ENCODE peak calls at places on chromosomes 1 and 21, in nine cellular contexts. L is cardiac fibroblast, V is HFFc6, Q is pancreas, C is adrenal gland, S is heart right ventricle, T is tibial artery, J is AG09309, I is endodermal cell. X is an unnamed sample.

GRCh38 chr1:11400567-11400966 is 78.4 kb upstream of the DISP3 start:
- DNase-seq in L (no peak), V (no peak), Q (no peak), C (no peak), S (no peak), T (no peak), J (no peak), I (no peak), X (no peak)

GRCh38 chr1:224114787-224115175 is 870 bp downstream of the FBXO28 start:
- DNase-seq in L (peak), V (no peak), Q (no peak), C (no peak), S (no peak), T (no peak), J (no peak), I (no peak), X (no peak)

GRCh38 chr1:156874572-156874971 is 13.9 kb downstream of the NTRK1 start:
- DNase-seq in L (no peak), V (no peak), Q (no peak), C (no peak), S (no peak), T (no peak), J (no peak), I (no peak), X (no peak)

GRCh38 chr1:119564548-119564947 is 57.5 kb downstream of the HSD3B1 start:
- DNase-seq in L (no peak), V (no peak), Q (no peak), C (no peak), S (no peak), T (no peak), J (no peak), I (no peak), X (no peak)

GRCh38 chr1:231983266-231984193 is 356.9 kb downstream of the DISC1 start:
- DNase-seq in L (no peak), V (no peak), Q (no peak), C (no peak), S (no peak), T (no peak), J (no peak), I (peak), X (no peak)

GRCh38 chr1:48109390-48110009 is 112.3 kb upstream of the TRABD2B start:
- DNase-seq in L (peak), V (peak), Q (no peak), C (no peak), S (peak), T (no peak), J (peak), I (peak), X (peak)

GRCh38 chr1:225754940-225755635 is 22.5 kb upstream of the SRP9 start:
- DNase-seq in L (peak), V (peak), Q (no peak), C (peak), S (peak), T (peak), J (peak), I (no peak), X (peak)

GRCh38 chr1:183901748-183902341 is 96.9 kb downstream of the RGL1 start:
- DNase-seq in L (peak), V (no peak), Q (no peak), C (no peak), S (no peak), T (no peak), J (no peak), I (no peak), X (no peak)

GRCh38 chr1:27603320-27603961 is 503 bp downstream of the AHDC1 start:
- DNase-seq in L (no peak), V (no peak), Q (no peak), C (no peak), S (no peak), T (peak), J (no peak), I (no peak), X (no peak)

GRCh38 chr1:223771814-223772770 is 59.8 kb downstream of the CAPN2 start:
- DNase-seq in L (peak), V (peak), Q (no peak), C (peak), S (peak), T (no peak), J (peak), I (peak), X (peak)

GRCh38 chr1:77385551-77385950 is 103.7 kb downstream of the AK5 start:
- DNase-seq in L (peak), V (no peak), Q (no peak), C (no peak), S (no peak), T (no peak), J (no peak), I (no peak), X (no peak)

GRCh38 chr1:223718850-223719249 is 6.5 kb downstream of the CAPN2 start:
- DNase-seq in L (no peak), V (no peak), Q (no peak), C (no peak), S (no peak), T (no peak), J (no peak), I (peak), X (no peak)

GRCh38 chr1:155070721-155071556 is 7.4 kb downstream of the EFNA4 start:
- DNase-seq in L (peak), V (peak), Q (no peak), C (peak), S (peak), T (peak), J (no peak), I (peak), X (peak)

GRCh38 chr1:87329051-87329755 is 523 bp downstream of the LMO4 start:
- DNase-seq in L (peak), V (no peak), Q (peak), C (peak), S (peak), T (peak), J (no peak), I (peak), X (peak)

GRCh38 chr1:60386259-60386658 is 312.7 kb upstream of the C1orf87 start:
- DNase-seq in L (peak), V (no peak), Q (no peak), C (no peak), S (no peak), T (no peak), J (no peak), I (no peak), X (peak)

GRCh38 chr1:150484861-150485260 is 2.4 kb upstream of the TARS2 start:
- DNase-seq in L (peak), V (peak), Q (no peak), C (no peak), S (no peak), T (no peak), J (peak), I (no peak), X (peak)

GRCh38 chr1:53076165-53076564 is 14.2 kb downstream of the PODN start:
- DNase-seq in L (no peak), V (no peak), Q (no peak), C (no peak), S (no peak), T (peak), J (no peak), I (no peak), X (no peak)

GRCh38 chr21:35476616-35477395 is 427.7 kb upstream of the RUNX1 start:
- DNase-seq in L (peak), V (peak), Q (no peak), C (no peak), S (no peak), T (no peak), J (peak), I (no peak), X (peak)

GRCh38 chr1:154548028-154548427 is 10.4 kb downstream of the UBE2Q1 start:
- DNase-seq in L (no peak), V (no peak), Q (peak), C (no peak), S (peak), T (no peak), J (no peak), I (no peak), X (no peak)

DNA sequence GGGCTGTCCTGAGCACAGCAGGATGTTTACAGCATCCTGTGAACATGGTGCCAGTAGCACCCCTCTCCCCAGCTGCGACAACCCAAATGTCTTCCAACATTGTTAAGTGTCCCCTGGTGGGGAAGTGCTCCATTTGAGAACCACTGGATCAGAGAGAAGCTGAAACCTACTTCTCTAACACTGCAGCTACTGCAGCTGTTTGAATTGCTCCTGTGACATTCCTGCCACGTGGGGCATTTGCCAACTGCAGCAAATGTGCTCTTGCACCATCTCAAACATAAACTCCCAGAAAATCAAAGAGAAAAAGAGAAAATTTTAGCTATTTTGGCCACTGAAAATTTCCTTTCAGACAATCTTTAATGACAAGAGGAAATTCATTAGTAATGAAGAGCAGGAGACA is 11.0 kb downstream of the SLC2A5 start:
- DNase-seq in L (no peak), V (no peak), Q (no peak), C (no peak), S (no peak), T (no peak), J (no peak), I (no peak), X (no peak)
- TF ChIP-seq CTCF in L (no peak), V (peak), Q (no peak), C (no peak), S (peak), T (no peak), J (peak), I (peak), X (peak)

DNA sequence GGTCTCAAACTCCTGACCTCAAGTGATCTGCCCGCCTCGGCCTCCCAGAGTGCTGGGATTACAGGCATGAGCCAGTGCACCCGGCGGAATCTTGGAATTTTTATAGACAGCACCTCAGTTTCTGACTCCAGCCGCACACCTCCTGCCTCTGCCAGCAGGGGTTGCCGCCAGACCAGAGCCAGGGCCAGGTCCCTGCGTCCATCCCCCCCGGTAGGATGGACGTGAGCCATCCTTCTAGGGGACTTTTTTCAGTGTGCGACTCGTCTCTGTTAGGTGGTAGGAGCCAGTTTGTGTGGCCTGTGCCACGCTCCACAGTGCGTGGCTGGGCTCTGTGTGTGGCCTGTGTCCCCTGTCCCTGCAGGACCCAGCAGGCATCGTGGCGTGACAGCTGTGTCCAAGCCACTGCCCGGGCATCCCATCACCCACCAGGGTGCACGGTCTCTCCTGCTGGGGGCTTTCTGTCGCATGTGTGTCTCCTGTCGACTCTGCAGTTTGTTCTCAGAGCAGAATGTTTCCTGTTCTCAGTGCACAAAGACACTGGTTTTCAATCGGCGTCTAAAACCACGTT is 15.6 kb downstream of the CSTB start:
- DNase-seq in L (no peak), V (no peak), Q (no peak), C (no peak), S (no peak), T (no peak), J (no peak), I (no peak), X (no peak)
- TF ChIP-seq CTCF in L (no peak), V (no peak), Q (no peak), C (no peak), S (no peak), T (no peak), J (no peak), I (peak), X (no peak)

DNA sequence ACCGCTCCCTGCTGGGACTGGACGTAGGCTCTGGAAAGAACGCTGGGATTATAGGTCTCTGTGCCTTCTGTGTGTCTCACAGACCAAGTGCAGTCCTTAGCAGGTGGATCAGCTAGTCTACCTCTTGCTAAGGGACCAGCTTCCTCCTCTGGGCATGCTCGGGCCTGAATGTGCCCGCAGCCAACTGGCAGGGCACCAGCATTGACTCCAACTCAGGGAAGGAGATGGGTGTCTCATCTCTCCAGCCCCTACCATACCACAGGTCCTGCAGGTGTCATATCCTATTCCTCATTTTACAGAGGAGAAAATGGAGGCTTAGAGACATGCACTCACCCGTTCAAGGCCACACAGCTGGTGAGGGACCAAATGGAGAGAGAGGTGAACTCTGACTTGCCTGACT is 340.2 kb downstream of the PTPRU start:
- DNase-seq in L (no peak), V (no peak), Q (no peak), C (no peak), S (no peak), T (no peak), J (no peak), I (no peak), X (no peak)
- TF ChIP-seq CTCF in L (no peak), V (no peak), Q (no peak), C (no peak), S (no peak), T (no peak), J (no peak), I (no peak), X (no peak)

GRCh38 chr1:200351826-200352549 is 57.8 kb downstream of the ZNF281 start:
- DNase-seq in L (peak), V (peak), Q (no peak), C (no peak), S (no peak), T (no peak), J (peak), I (peak), X (peak)
- TF ChIP-seq CTCF in L (peak), V (peak), Q (no peak), C (no peak), S (no peak), T (no peak), J (no peak), I (peak), X (no peak)

GRCh38 chr1:201506092-201506491 is 831 bp downstream of the CSRP1 start:
- DNase-seq in L (no peak), V (no peak), Q (no peak), C (no peak), S (no peak), T (no peak), J (no peak), I (no peak), X (no peak)

GRCh38 chr1:201508809-201509208 is 1.9 kb upstream of the CSRP1 start:
- DNase-seq in L (no peak), V (peak), Q (no peak), C (no peak), S (no peak), T (no peak), J (no peak), I (no peak), X (no peak)

GRCh38 chr1:201504799-201505504 is 2.0 kb downstream of the CSRP1 start:
- DNase-seq in L (no peak), V (no peak), Q (no peak), C (no peak), S (no peak), T (no peak), J (no peak), I (no peak), X (no peak)

GRCh38 chr1:201505505-201505893 is 1.4 kb downstream of the CSRP1 start:
- DNase-seq in L (peak), V (peak), Q (no peak), C (no peak), S (peak), T (no peak), J (no peak), I (peak), X (peak)

DNA sequence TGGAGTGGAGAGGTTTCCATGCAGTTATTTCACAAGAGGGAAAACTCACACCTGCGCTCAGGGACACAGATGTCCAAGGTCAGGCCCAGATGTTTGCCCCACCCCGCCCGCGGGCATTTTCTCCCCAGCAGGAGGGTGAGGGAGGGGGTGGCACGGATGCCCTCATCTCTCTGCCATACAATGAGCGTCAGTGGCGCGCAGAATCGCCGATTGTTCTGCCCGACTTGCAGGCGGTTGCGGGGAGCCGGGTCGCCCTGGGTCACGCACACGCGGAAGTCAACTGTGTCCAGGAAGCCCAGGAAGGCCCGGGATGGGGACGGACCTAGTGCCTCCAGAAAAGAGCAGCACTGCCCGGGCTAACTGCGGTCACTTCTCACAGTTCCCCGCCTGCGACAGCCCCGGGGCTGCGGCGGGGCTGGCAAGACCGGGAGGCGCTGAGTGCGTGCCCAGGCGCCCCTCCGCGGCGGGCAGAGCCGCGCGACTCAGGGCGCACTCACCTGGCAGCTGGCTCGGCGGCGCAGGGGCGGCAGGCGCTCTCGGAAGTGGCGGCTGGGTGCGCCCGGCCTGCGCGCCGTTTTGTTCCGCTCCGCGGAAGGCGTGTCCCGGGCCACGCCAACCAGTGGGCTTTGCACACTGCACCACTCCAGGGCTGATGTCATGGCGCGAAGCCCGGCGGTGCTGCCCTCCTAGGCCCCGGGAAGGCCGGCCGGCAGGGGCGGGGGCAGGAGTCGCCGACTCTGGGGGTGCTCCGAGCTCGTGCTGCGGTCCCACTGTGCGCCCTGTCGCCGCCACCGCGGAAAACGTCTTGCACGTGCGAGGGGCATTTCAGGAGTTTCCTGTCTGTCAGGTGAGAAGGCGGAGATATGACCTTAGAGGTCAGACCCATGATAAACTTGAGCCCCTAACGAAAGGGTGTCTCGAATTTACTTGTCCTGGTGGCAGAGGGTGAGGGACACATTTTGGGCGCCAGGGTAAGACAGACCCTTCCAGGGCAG is at the start of gene CSRP1:
- DNase-seq in L (peak), V (peak), Q (peak), C (peak), S (peak), T (peak), J (no peak), I (peak), X (peak)
- TF ChIP-seq CTCF in L (no peak), V (peak), Q (no peak), C (no peak), S (peak), T (peak), J (no peak), I (no peak), X (no peak)

GRCh38 chr1:152870831-152871730 is 7.0 kb upstream of the SMCP start:
- DNase-seq in L (peak), V (peak), Q (no peak), C (no peak), S (no peak), T (no peak), J (no peak), I (peak), X (peak)
- TF ChIP-seq CTCF in L (peak), V (peak), Q (no peak), C (no peak), S (no peak), T (no peak), J (peak), I (peak), X (peak)

GRCh38 chr1:211631168-211631567 is 44.3 kb downstream of the NEK2 start:
- DNase-seq in L (no peak), V (no peak), Q (no peak), C (no peak), S (no peak), T (no peak), J (no peak), I (no peak), X (no peak)
- TF ChIP-seq CTCF in L (no peak), V (no peak), Q (no peak), C (no peak), S (no peak), T (no peak), J (no peak), I (no peak), X (no peak)

GRCh38 chr21:37166733-37167132 is 93.7 kb downstream of the TTC3 start:
- DNase-seq in L (no peak), V (no peak), Q (no peak), C (no peak), S (no peak), T (no peak), J (no peak), I (peak), X (no peak)
- TF ChIP-seq CTCF in L (no peak), V (peak), Q (peak), C (no peak), S (peak), T (peak), J (no peak), I (peak), X (peak)

DNA sequence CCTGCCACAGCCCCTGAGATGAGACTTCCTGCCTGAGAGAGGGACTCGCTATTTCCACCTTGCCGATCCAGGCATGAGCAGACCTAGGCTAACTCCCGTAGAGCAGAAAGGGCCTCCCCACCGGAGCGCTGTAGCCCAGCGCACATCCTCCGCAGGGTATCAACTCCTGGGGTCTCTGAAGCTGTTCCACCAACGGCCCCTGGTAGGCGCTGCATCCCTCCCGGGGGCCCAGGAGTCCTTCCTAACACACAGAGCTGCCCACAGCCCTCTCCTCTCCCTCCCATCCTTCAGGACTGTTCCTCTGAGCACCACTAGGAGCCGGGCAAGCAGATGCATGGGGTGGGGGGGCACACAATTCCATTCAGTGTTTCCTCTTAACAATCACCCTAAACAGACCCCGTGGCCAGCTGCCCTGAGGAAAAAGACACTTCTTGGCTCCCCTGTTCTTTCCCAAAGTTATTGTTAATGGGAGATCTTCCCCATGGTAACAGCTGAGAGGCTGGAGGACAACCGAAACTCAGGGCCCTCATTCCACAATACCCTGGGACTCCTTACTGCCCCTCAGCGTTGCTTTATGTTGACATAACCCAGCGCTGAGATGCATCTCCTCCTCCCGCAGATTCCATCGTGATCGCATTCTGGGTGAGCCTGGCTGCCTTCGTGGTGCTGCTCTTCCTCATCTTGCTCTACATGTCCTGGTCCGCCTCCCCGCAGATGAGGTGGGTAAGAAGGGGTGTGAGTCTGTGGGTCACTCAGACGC is 7.5 kb downstream of the MRAP start:
- DNase-seq in L (no peak), V (no peak), Q (no peak), C (peak), S (peak), T (no peak), J (no peak), I (peak), X (peak)
- TF ChIP-seq CTCF in L (peak), V (peak), Q (no peak), C (no peak), S (peak), T (no peak), J (peak), I (peak), X (peak)

GRCh38 chr1:29539971-29540370 is 303.6 kb downstream of the PTPRU start:
- DNase-seq in L (no peak), V (no peak), Q (no peak), C (no peak), S (no peak), T (peak), J (no peak), I (peak), X (no peak)
- TF ChIP-seq CTCF in L (no peak), V (no peak), Q (no peak), C (no peak), S (no peak), T (no peak), J (no peak), I (no peak), X (no peak)